ENCODE peak calls at places on chromosomes 12 and 14, in ten cellular contexts. One of them, this sample, is unnamed. For H3K4me1 and H3K36me3, the result is how much of the 10 kb centered on the place peaks cover.

GRCh38 chr14:61672796-61673195 is 22.5 kb upstream of the HIF1A start:
- DNase-seq in PC-3: no peak
- DNase-seq in right atrium auricular region: no peak
- DNase-seq in neural progenitor cell: no peak
- DNase-seq in fibroblast of lung: no peak
- DNase-seq in Peyer's patch: no peak
- DNase-seq in CD8-positive, alpha-beta memory T cell: no peak
- DNase-seq in cardiac muscle cell: no peak
- DNase-seq in CD8-positive, alpha-beta T cell: no peak
- DNase-seq in tibial nerve: no peak
- DNase-seq in this sample: no peak

GRCh38 chr12:52518574-52519469 is 1.4 kb downstream of the KRT5 start:
- DNase-seq in fibroblast of lung: no peak
- DNase-seq in PC-3: no peak
- DNase-seq in CD8-positive, alpha-beta T cell: peak
- DNase-seq in tibial nerve: no peak
- DNase-seq in neural progenitor cell: no peak
- DNase-seq in CD8-positive, alpha-beta memory T cell: no peak
- DNase-seq in Peyer's patch: peak
- DNase-seq in cardiac muscle cell: no peak
- DNase-seq in right atrium auricular region: peak
- DNase-seq in this sample: no peak

GRCh38 chr12:75781532-75782046 is 250.0 kb downstream of the PHLDA1 start:
- DNase-seq in cardiac muscle cell: no peak
- DNase-seq in CD8-positive, alpha-beta memory T cell: no peak
- DNase-seq in neural progenitor cell: no peak
- DNase-seq in right atrium auricular region: no peak
- DNase-seq in CD8-positive, alpha-beta T cell: no peak
- DNase-seq in tibial nerve: no peak
- DNase-seq in fibroblast of lung: peak
- DNase-seq in Peyer's patch: no peak
- DNase-seq in PC-3: peak
- DNase-seq in this sample: no peak

GRCh38 chr12:51434305-51434704 is 9.7 kb downstream of the SLC4A8 start:
- DNase-seq in Peyer's patch: no peak
- DNase-seq in fibroblast of lung: peak
- DNase-seq in tibial nerve: no peak
- DNase-seq in right atrium auricular region: no peak
- DNase-seq in PC-3: no peak
- DNase-seq in CD8-positive, alpha-beta T cell: no peak
- DNase-seq in CD8-positive, alpha-beta memory T cell: no peak
- DNase-seq in neural progenitor cell: no peak
- DNase-seq in cardiac muscle cell: no peak
- DNase-seq in this sample: no peak

GRCh38 chr12:51687142-51687935 is 96.3 kb downstream of the SCN8A start:
- DNase-seq in Peyer's patch: no peak
- DNase-seq in CD8-positive, alpha-beta memory T cell: no peak
- DNase-seq in fibroblast of lung: peak
- DNase-seq in CD8-positive, alpha-beta T cell: no peak
- DNase-seq in neural progenitor cell: no peak
- DNase-seq in PC-3: peak
- DNase-seq in tibial nerve: no peak
- DNase-seq in right atrium auricular region: no peak
- DNase-seq in cardiac muscle cell: no peak
- DNase-seq in this sample: no peak

GRCh38 chr14:100873083-100873482 is 30.4 kb downstream of the RTL1 start:
- DNase-seq in CD8-positive, alpha-beta T cell: no peak
- DNase-seq in right atrium auricular region: no peak
- DNase-seq in CD8-positive, alpha-beta memory T cell: no peak
- DNase-seq in PC-3: no peak
- DNase-seq in neural progenitor cell: no peak
- DNase-seq in tibial nerve: no peak
- DNase-seq in cardiac muscle cell: no peak
- DNase-seq in fibroblast of lung: no peak
- DNase-seq in Peyer's patch: no peak
- DNase-seq in this sample: no peak

GRCh38 chr14:57656853-57657252 is 163.2 kb upstream of the CCDC198 start:
- DNase-seq in neural progenitor cell: no peak
- DNase-seq in fibroblast of lung: no peak
- DNase-seq in Peyer's patch: no peak
- DNase-seq in CD8-positive, alpha-beta T cell: no peak
- DNase-seq in PC-3: no peak
- DNase-seq in CD8-positive, alpha-beta memory T cell: no peak
- DNase-seq in cardiac muscle cell: no peak
- DNase-seq in tibial nerve: no peak
- DNase-seq in right atrium auricular region: no peak
- DNase-seq in this sample: no peak

GRCh38 chr14:77099425-77100167 is 1.5 kb downstream of the CIPC start:
- DNase-seq in cardiac muscle cell: no peak
- DNase-seq in PC-3: peak
- DNase-seq in CD8-positive, alpha-beta memory T cell: no peak
- DNase-seq in fibroblast of lung: peak
- DNase-seq in right atrium auricular region: no peak
- DNase-seq in tibial nerve: peak
- DNase-seq in Peyer's patch: no peak
- DNase-seq in neural progenitor cell: no peak
- DNase-seq in CD8-positive, alpha-beta T cell: no peak
- DNase-seq in this sample: no peak

GRCh38 chr12:33429468-33429867 is 10.2 kb downstream of the SYT10 start:
- DNase-seq in Peyer's patch: no peak
- DNase-seq in fibroblast of lung: no peak
- DNase-seq in CD8-positive, alpha-beta T cell: no peak
- DNase-seq in cardiac muscle cell: no peak
- DNase-seq in neural progenitor cell: no peak
- DNase-seq in PC-3: no peak
- DNase-seq in CD8-positive, alpha-beta memory T cell: no peak
- DNase-seq in tibial nerve: no peak
- DNase-seq in right atrium auricular region: no peak
- DNase-seq in this sample: no peak

GRCh38 chr14:71319646-71320045 is 412.4 kb downstream of the PCNX1 start:
- DNase-seq in CD8-positive, alpha-beta T cell: no peak
- DNase-seq in cardiac muscle cell: peak
- DNase-seq in fibroblast of lung: no peak
- DNase-seq in right atrium auricular region: no peak
- DNase-seq in CD8-positive, alpha-beta memory T cell: no peak
- DNase-seq in neural progenitor cell: peak
- DNase-seq in PC-3: peak
- DNase-seq in tibial nerve: no peak
- DNase-seq in Peyer's patch: no peak
- DNase-seq in this sample: no peak

DNA sequence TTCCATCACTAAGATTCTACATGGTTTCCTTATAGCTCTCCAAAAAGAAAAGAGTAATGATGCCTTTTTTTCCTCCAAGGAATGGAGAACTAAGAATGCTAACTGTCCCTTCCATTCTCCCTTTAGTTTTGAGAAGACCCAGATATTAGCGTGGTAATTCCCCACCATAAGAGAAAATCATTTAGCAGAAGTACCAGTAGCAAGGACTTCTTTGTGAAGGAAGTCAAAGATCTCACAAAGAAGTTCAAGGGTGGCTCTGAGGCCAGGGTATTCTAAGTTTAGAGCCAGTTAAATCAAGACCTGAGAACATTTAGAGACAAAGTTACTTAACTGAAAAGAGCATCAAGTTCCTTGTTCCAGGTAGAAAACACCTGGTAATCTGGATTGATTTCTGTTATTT is 7.3 kb downstream of the USP15 start:
- DNase-seq in neural progenitor cell: no peak
- DNase-seq in right atrium auricular region: no peak
- DNase-seq in CD8-positive, alpha-beta T cell: no peak
- DNase-seq in fibroblast of lung: no peak
- DNase-seq in CD8-positive, alpha-beta memory T cell: no peak
- DNase-seq in PC-3: no peak
- DNase-seq in tibial nerve: no peak
- DNase-seq in Peyer's patch: no peak
- DNase-seq in cardiac muscle cell: no peak
- DNase-seq in this sample: no peak
- H3K4me1 ChIP-seq in neural progenitor cell: under half
- H3K4me1 ChIP-seq in right atrium auricular region: half or more
- H3K4me1 ChIP-seq in CD8-positive, alpha-beta T cell: half or more
- H3K4me1 ChIP-seq in fibroblast of lung: under half
- H3K4me1 ChIP-seq in CD8-positive, alpha-beta memory T cell: half or more
- H3K4me1 ChIP-seq in PC-3: under half
- H3K4me1 ChIP-seq in tibial nerve: under half
- H3K4me1 ChIP-seq in Peyer's patch: under half
- H3K4me1 ChIP-seq in cardiac muscle cell: under half
- H3K4me1 ChIP-seq in this sample: half or more

DNA sequence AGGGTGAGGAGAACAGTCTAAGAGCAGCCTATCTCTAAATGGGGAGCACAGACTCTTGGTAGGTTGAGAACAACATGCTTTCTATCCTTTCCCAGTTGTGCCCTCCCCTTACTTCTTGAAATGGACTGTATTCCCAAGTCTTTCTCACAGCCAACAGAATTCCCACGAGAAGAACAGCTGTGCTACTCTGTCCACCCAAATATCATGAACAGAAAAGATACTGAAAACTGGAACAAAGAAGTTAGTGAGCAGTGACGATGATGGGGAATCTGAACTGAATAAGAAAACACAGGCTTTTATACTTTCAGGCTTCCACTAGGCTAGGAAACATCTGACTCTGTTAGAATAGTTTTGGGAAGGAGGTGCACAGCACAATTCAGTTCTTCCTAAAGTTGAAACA is 3.4 kb downstream of the NACA start:
- DNase-seq in PC-3: no peak
- DNase-seq in CD8-positive, alpha-beta memory T cell: no peak
- DNase-seq in fibroblast of lung: no peak
- DNase-seq in CD8-positive, alpha-beta T cell: no peak
- DNase-seq in cardiac muscle cell: no peak
- DNase-seq in right atrium auricular region: no peak
- DNase-seq in tibial nerve: no peak
- DNase-seq in Peyer's patch: no peak
- DNase-seq in neural progenitor cell: no peak
- DNase-seq in this sample: no peak
- H3K4me3 ChIP-seq in PC-3: peak
- H3K4me3 ChIP-seq in CD8-positive, alpha-beta memory T cell: peak
- H3K4me3 ChIP-seq in fibroblast of lung: no peak
- H3K4me3 ChIP-seq in CD8-positive, alpha-beta T cell: no peak
- H3K4me3 ChIP-seq in cardiac muscle cell: no peak
- H3K4me3 ChIP-seq in right atrium auricular region: no peak
- H3K4me3 ChIP-seq in tibial nerve: no peak
- H3K4me3 ChIP-seq in Peyer's patch: no peak
- H3K4me3 ChIP-seq in neural progenitor cell: peak
- H3K4me3 ChIP-seq in this sample: no peak

DNA sequence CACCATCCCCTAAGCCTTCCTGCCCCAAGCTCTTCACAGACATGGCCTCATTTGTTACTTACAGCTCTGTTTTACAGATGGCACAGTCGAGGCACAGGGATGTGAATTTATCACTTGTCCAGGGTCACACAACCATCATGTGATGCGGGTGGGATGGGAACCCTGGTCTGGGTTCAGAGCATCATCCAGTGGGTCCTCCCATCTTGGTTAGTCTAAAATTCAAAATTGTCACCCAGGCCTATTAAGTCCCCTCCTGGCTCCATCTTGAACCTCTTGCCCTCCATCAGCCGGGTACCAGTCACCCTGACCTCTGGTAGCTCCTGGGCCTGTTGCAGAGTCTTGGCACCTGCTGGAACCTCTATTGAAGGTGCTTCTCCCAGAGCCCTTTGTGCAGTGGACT is 52.9 kb downstream of the ACACB start:
- DNase-seq in Peyer's patch: no peak
- DNase-seq in fibroblast of lung: no peak
- DNase-seq in neural progenitor cell: no peak
- DNase-seq in CD8-positive, alpha-beta T cell: no peak
- DNase-seq in tibial nerve: no peak
- DNase-seq in cardiac muscle cell: no peak
- DNase-seq in right atrium auricular region: no peak
- DNase-seq in PC-3: no peak
- DNase-seq in CD8-positive, alpha-beta memory T cell: no peak
- DNase-seq in this sample: no peak
- H3K36me3 ChIP-seq in Peyer's patch: under half
- H3K36me3 ChIP-seq in fibroblast of lung: under half
- H3K36me3 ChIP-seq in neural progenitor cell: under half
- H3K36me3 ChIP-seq in CD8-positive, alpha-beta T cell: under half
- H3K36me3 ChIP-seq in tibial nerve: under half
- H3K36me3 ChIP-seq in cardiac muscle cell: half or more
- H3K36me3 ChIP-seq in right atrium auricular region: half or more
- H3K36me3 ChIP-seq in PC-3: under half
- H3K36me3 ChIP-seq in CD8-positive, alpha-beta memory T cell: under half
- H3K36me3 ChIP-seq in this sample: under half

DNA sequence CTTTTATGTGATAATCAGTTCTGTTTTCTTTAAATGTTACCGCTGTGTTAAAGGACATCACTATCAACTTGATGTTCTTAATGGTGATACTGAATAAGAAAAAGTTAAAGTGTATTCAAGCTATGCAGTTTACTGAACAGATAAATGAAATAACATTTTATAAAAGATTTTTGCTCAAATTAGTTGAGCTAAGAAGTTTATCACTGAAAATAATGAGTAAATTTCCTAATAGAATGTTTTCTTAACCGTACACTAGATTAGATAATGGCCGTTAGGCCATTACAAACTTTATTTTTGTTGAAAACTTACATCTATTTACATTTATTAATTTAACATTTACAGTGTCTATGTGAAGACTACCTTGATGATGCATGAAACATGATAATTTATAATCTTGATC is 25.0 kb downstream of the ATF7IP start:
- DNase-seq in PC-3: no peak
- DNase-seq in tibial nerve: no peak
- DNase-seq in CD8-positive, alpha-beta T cell: no peak
- DNase-seq in Peyer's patch: no peak
- DNase-seq in CD8-positive, alpha-beta memory T cell: no peak
- DNase-seq in right atrium auricular region: no peak
- DNase-seq in neural progenitor cell: no peak
- DNase-seq in cardiac muscle cell: no peak
- DNase-seq in fibroblast of lung: no peak
- DNase-seq in this sample: no peak
- H3K4me1 ChIP-seq in PC-3: under half
- H3K4me1 ChIP-seq in tibial nerve: under half
- H3K4me1 ChIP-seq in CD8-positive, alpha-beta T cell: half or more
- H3K4me1 ChIP-seq in Peyer's patch: under half
- H3K4me1 ChIP-seq in CD8-positive, alpha-beta memory T cell: half or more
- H3K4me1 ChIP-seq in right atrium auricular region: under half
- H3K4me1 ChIP-seq in neural progenitor cell: half or more
- H3K4me1 ChIP-seq in cardiac muscle cell: under half
- H3K4me1 ChIP-seq in fibroblast of lung: under half
- H3K4me1 ChIP-seq in this sample: half or more

GRCh38 chr14:32934891-32935633 is 3.6 kb upstream of the NPAS3 start:
- DNase-seq in tibial nerve: no peak
- DNase-seq in neural progenitor cell: peak
- DNase-seq in right atrium auricular region: no peak
- DNase-seq in PC-3: no peak
- DNase-seq in Peyer's patch: no peak
- DNase-seq in CD8-positive, alpha-beta memory T cell: no peak
- DNase-seq in fibroblast of lung: peak
- DNase-seq in CD8-positive, alpha-beta T cell: no peak
- DNase-seq in cardiac muscle cell: peak
- DNase-seq in this sample: no peak
- H3K4me3 ChIP-seq in tibial nerve: peak
- H3K4me3 ChIP-seq in neural progenitor cell: peak
- H3K4me3 ChIP-seq in right atrium auricular region: peak
- H3K4me3 ChIP-seq in PC-3: peak
- H3K4me3 ChIP-seq in Peyer's patch: no peak
- H3K4me3 ChIP-seq in CD8-positive, alpha-beta memory T cell: no peak
- H3K4me3 ChIP-seq in fibroblast of lung: no peak
- H3K4me3 ChIP-seq in CD8-positive, alpha-beta T cell: no peak
- H3K4me3 ChIP-seq in cardiac muscle cell: peak
- H3K4me3 ChIP-seq in this sample: no peak

DNA sequence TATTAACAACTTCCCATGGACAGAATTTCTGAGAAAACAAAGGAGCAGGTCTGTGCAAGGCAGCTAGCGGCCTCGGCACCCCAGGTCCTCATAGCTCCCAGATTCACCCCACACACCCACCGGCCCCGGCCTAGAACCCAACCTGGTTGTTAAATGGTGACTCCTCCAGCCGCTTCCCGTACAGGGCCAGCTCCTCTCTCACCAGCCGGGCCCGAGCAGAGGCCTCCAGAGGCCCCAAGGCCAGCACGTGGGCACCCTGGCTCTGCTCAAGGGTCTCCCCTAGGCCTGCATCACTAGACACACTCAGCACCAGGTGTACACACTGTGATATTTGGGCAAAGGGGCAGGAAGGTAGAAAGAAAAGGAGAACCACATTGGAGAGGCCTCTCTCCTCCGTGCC is 30.3 kb downstream of the TEP1 start:
- DNase-seq in tibial nerve: no peak
- DNase-seq in CD8-positive, alpha-beta memory T cell: no peak
- DNase-seq in PC-3: no peak
- DNase-seq in fibroblast of lung: no peak
- DNase-seq in neural progenitor cell: no peak
- DNase-seq in Peyer's patch: no peak
- DNase-seq in right atrium auricular region: no peak
- DNase-seq in cardiac muscle cell: no peak
- DNase-seq in CD8-positive, alpha-beta T cell: no peak
- DNase-seq in this sample: no peak
- H3K36me3 ChIP-seq in tibial nerve: under half
- H3K36me3 ChIP-seq in CD8-positive, alpha-beta memory T cell: half or more
- H3K36me3 ChIP-seq in PC-3: under half
- H3K36me3 ChIP-seq in fibroblast of lung: under half
- H3K36me3 ChIP-seq in neural progenitor cell: under half
- H3K36me3 ChIP-seq in Peyer's patch: under half
- H3K36me3 ChIP-seq in right atrium auricular region: half or more
- H3K36me3 ChIP-seq in cardiac muscle cell: under half
- H3K36me3 ChIP-seq in CD8-positive, alpha-beta T cell: half or more
- H3K36me3 ChIP-seq in this sample: half or more

This sample was measured in CD4-positive, alpha-beta memory T cell.